ENCODE peak calls at places on chromosomes 3 and 15, in seven cellular contexts. B is adrenal gland; O is upper lobe of right lung; M is PC-3; G is neural progenitor cell; T is PC-9; J is CD8-positive, alpha-beta T cell. X is an unnamed sample.

GRCh38 chr15:71237456-71238188 is 122.4 kb downstream of the THSD4 start:
- DNase-seq in G (no peak), J (no peak), O (no peak), T (peak; percentile 77), M (peak; percentile 95), B (peak; percentile 57), X (peak; percentile 94)

GRCh38 chr3:42043116-42043796 is 47.9 kb upstream of the TRAK1 start:
- DNase-seq in B (no peak), M (peak; percentile 24), T (no peak), O (no peak), G (peak; percentile 91), J (no peak), X (no peak)

GRCh38 chr3:72924055-72924454 is 36.2 kb downstream of the GXYLT2 start:
- DNase-seq in J (no peak), M (no peak), T (no peak), B (no peak), O (no peak), G (peak; percentile 6), X (no peak)

GRCh38 chr3:40299721-40300335 is 9.7 kb upstream of the EIF1B start:
- DNase-seq in G (no peak), J (no peak), T (no peak), M (no peak), B (peak; percentile 45), O (no peak), X (no peak)

GRCh38 chr15:51982770-51983103 is 11.2 kb upstream of the LEO1 start:
- DNase-seq in O (no peak), M (peak; percentile 32), J (no peak), B (no peak), T (peak; percentile 85), G (no peak), X (no peak)

GRCh38 chr3:193593666-193594025 is 638 bp downstream of the OPA1 start:
- DNase-seq in O (no peak), M (peak; percentile 39), B (no peak), G (peak; percentile 49), J (peak; percentile 48), T (no peak), X (no peak)

GRCh38 chr3:193585530-193585929 is 7.5 kb upstream of the OPA1 start:
- DNase-seq in J (no peak), G (no peak), B (no peak), T (peak; percentile 4), M (no peak), O (no peak), X (peak; percentile 43)

GRCh38 chr15:65421360-65422215 is 1.2 kb downstream of the IGDCC4 start:
- DNase-seq in O (no peak), B (peak; percentile 67), M (peak; percentile 32), G (peak; percentile 99), T (no peak), J (peak; percentile 30), X (no peak)

GRCh38 chr15:89898628-89899302 is 5.0 kb upstream of the AP3S2 start:
- DNase-seq in M (peak; percentile 80), O (no peak), J (peak; percentile 52), G (peak; percentile 74), B (no peak), T (peak; percentile 80), X (no peak)

GRCh38 chr3:37640636-37641375 is 220.9 kb upstream of the CTDSPL start:
- DNase-seq in B (no peak), T (no peak), O (no peak), G (no peak), J (no peak), M (no peak), X (no peak)

GRCh38 chr3:158434412-158435038 is 136.5 kb upstream of the MLF1 start:
- DNase-seq in B (peak; percentile 68), M (peak; percentile 73), J (no peak), T (peak; percentile 42), G (peak; percentile 79), O (no peak), X (no peak)

GRCh38 chr15:77836116-77836798 is 203.5 kb upstream of the LINGO1 start:
- DNase-seq in G (peak; percentile 81), T (peak; percentile 8), B (no peak), J (no peak), M (peak; percentile 7), O (peak; percentile 46), X (no peak)

GRCh38 chr15:69794643-69795461 is 302.9 kb downstream of the TLE3 start:
- DNase-seq in B (peak; percentile 50), G (no peak), J (no peak), M (peak; percentile 62), T (peak; percentile 85), O (no peak), X (no peak)

GRCh38 chr3:182465301-182466185 is 327.8 kb upstream of the ATP11B start:
- DNase-seq in O (no peak), M (peak; percentile 63), J (no peak), B (no peak), T (no peak), G (no peak), X (no peak)

GRCh38 chr3:9932843-9933560 is 632 bp upstream of the CRELD1 start:
- DNase-seq in B (peak; percentile 86), J (peak; percentile 92), O (peak; percentile 95), T (peak; percentile 48), M (peak; percentile 84), G (peak; percentile 90), X (no peak)

GRCh38 chr3:9935966-9936365 is 2.3 kb downstream of the CRELD1 start:
- DNase-seq in G (no peak), O (no peak), J (no peak), M (no peak), B (no peak), T (no peak), X (no peak)

GRCh38 chr3:9933561-9934234 is at the start of gene CRELD1:
- DNase-seq in M (peak; percentile 97), B (peak; percentile 98), G (peak; percentile 96), J (peak; percentile 97), O (peak; percentile 98), T (peak; percentile 88), X (peak; percentile 48)

GRCh38 chr3:9934993-9935392 is 1.4 kb downstream of the CRELD1 start:
- DNase-seq in G (no peak), B (no peak), T (no peak), J (no peak), M (peak; percentile 22), O (no peak), X (no peak)

DNA sequence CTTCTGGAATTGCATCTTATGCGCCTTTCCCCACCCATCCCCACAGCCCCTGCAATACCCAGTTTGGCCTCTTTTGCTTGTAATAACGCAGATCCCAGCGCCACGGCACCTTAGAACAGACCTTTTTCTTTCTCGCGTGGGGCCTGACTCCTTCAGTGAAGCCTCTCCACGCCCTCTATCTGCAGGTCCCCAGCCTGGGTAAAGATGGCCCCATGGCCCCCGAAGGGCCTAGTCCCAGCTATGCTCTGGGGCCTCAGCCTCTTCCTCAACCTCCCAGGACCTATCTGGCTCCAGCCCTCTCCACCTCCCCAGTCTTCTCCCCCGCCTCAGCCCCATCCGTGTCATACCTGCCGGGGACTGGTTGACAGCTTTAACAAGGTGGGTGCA is 594 bp downstream of the CRELD1 start:
- DNase-seq in T (no peak), M (no peak), G (peak; percentile 50), J (peak; percentile 68), B (peak; percentile 51), O (no peak), X (no peak)
- H3K27ac ChIP-seq in T (peak overlapping the region; percentile 89), M (peak overlapping the region; percentile 84), G (no peak overlapping the region), J (peak overlapping the region; percentile 90), B (peak overlapping the region; percentile 92), O (peak overlapping the region; percentile 89), X (peak overlapping the region; percentile 70)

GRCh38 chr3:9767418-9767817 is 2.3 kb downstream of the CAMK1 start:
- DNase-seq in M (no peak), B (no peak), T (no peak), G (no peak), J (no peak), O (no peak), X (no peak)
- H3K27ac ChIP-seq in M (peak overlapping the region; percentile 16), B (peak overlapping the region; percentile 89), T (no peak overlapping the region), G (no peak overlapping the region), J (no peak overlapping the region), O (peak overlapping the region; percentile 15), X (no peak overlapping the region)

DNA sequence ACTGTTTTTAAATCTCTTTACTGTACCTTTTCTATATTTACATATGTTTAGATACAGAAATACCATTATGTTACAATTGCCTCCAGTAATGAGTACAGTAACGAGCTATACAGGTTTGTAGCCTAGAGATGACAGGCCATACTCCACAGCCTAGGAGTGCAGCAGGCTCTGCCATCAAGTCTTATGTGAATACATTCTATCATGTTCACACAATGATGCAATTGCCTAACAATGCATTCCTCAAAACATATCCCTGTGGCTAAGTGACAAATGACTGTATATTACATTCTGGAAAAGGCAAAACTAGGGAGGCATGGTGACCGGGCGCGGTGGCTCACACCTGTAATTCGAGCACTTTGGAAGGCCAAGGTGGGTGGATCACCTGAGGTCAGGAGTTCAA is 192.4 kb upstream of the IGF1R start:
- DNase-seq in B (no peak), G (no peak), J (no peak), M (peak; percentile 15), O (no peak), T (peak; percentile 53), X (no peak)
- H3K27ac ChIP-seq in B (no peak overlapping the region), G (no peak overlapping the region), J (no peak overlapping the region), M (no peak overlapping the region), O (no peak overlapping the region), T (no peak overlapping the region), X (peak overlapping the region; percentile 43)

GRCh38 chr3:153250450-153250849 is 88.4 kb downstream of the RAP2B start:
- DNase-seq in J (no peak), G (no peak), T (no peak), O (no peak), B (no peak), M (no peak), X (no peak)
- H3K27ac ChIP-seq in J (no peak overlapping the region), G (no peak overlapping the region), T (no peak overlapping the region), O (peak overlapping the region; percentile 39), B (peak overlapping the region; percentile 10), M (no peak overlapping the region), X (no peak overlapping the region)

GRCh38 chr3:130907500-130907899 is 13.6 kb downstream of the ATP2C1 start:
- DNase-seq in T (no peak), O (no peak), M (no peak), J (no peak), B (no peak), G (no peak), X (no peak)
- H3K27ac ChIP-seq in T (no peak overlapping the region), O (no peak overlapping the region), M (peak overlapping the region; percentile 92), J (no peak overlapping the region), B (no peak overlapping the region), G (no peak overlapping the region), X (no peak overlapping the region)

DNA sequence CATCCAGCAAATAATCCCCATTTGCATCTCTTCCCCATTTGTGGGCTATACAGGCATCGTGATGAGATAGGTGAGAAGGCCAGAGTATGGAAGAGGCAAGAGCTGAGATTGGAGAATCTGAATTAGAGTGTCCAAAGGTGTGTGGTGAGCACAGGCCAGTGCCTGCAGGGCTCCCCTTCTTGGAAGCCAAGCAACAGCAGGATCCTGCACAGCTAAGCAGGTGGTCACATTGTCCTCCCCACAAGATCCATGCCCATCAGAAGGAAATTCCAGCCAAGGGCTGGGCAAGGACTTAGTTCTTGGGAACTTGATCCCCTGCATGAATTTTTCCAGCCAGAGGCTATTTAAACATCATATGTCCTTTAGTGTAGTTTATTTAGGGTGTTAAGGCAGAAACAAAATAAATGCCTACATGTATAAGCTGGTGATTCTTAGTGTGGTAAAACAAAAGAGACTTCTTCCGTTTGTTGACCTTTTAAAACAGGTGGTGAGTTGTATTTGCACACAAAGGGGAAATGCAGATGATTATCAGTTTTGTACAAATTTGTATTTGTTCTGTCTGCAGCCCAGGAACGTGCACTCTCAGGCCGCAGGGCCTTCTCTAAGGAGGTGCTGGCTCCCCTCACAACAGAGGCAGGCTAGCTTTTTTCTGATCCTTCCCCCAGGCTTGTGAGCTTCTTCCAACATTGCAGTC is 110.2 kb downstream of the PLCL2 start:
- DNase-seq in M (peak; percentile 93), B (no peak), T (peak; percentile 67), O (no peak), G (peak; percentile 12), J (no peak), X (peak; percentile 0)
- H3K27ac ChIP-seq in M (peak overlapping the region; percentile 89), B (no peak overlapping the region), T (no peak overlapping the region), O (no peak overlapping the region), G (peak overlapping the region; percentile 57), J (no peak overlapping the region), X (no peak overlapping the region)

X was measured in epithelial cell of prostate.